ENCODE peak calls at places on chromosome 22, in eight cellular contexts. J, M, I, O, Z, H, B and N are unnamed samples.

GRCh38 chr22:26902401-26903029 is 245.1 kb downstream of the MIAT start:
- DNase-seq in M (peak), I (no peak), Z (no peak), H (no peak), J (no peak), O (no peak), B (no peak), N (no peak)

GRCh38 chr22:26502688-26503561 is 9.3 kb downstream of the TFIP11 start:
- DNase-seq in M (peak), I (peak), Z (peak), O (peak), H (no peak), J (peak), B (peak), N (peak)

GRCh38 chr22:38347181-38347943 is 30.1 kb upstream of the CSNK1E start:
- DNase-seq in B (no peak), H (no peak), J (no peak), O (no peak), M (no peak), I (no peak), Z (no peak), N (no peak)

GRCh38 chr22:35561796-35562526 is 21.3 kb downstream of the RASD2 start:
- DNase-seq in B (no peak), I (no peak), Z (no peak), O (peak), J (no peak), M (no peak), H (no peak), N (no peak)

GRCh38 chr22:42611076-42611475 is 3.6 kb downstream of the POLDIP3 start:
- DNase-seq in H (no peak), O (no peak), J (no peak), Z (no peak), M (no peak), I (no peak), B (no peak), N (no peak)

GRCh38 chr22:38260760-38261477 is 11.9 kb downstream of the TMEM184B start:
- DNase-seq in M (no peak), I (no peak), H (no peak), O (no peak), J (no peak), B (no peak), Z (no peak), N (no peak)

GRCh38 chr22:20792221-20792965 is 18.5 kb downstream of the SERPIND1 start:
- DNase-seq in O (no peak), B (no peak), Z (no peak), I (no peak), M (no peak), J (no peak), H (no peak), N (no peak)

GRCh38 chr22:44892803-44893730 is 116.7 kb downstream of the PHF21B start:
- DNase-seq in J (no peak), B (no peak), Z (no peak), O (no peak), I (no peak), H (no peak), M (no peak), N (no peak)

GRCh38 chr22:31075961-31076360 is 5.2 kb upstream of the SMTN start:
- DNase-seq in O (no peak), J (no peak), B (peak), Z (no peak), H (no peak), M (no peak), I (no peak), N (no peak)

GRCh38 chr22:36413022-36413770 is 25.4 kb upstream of the MYH9 start:
- DNase-seq in J (no peak), I (no peak), Z (no peak), H (no peak), B (no peak), M (no peak), O (no peak), N (no peak)

GRCh38 chr22:44441401-44442185 is 56.4 kb downstream of the RTL6 start:
- DNase-seq in Z (no peak), J (no peak), B (no peak), H (no peak), M (no peak), I (no peak), O (no peak), N (no peak)

GRCh38 chr22:44971651-44972362 is 38.0 kb downstream of the PHF21B start:
- DNase-seq in J (no peak), H (no peak), O (no peak), B (no peak), M (no peak), Z (no peak), I (no peak), N (no peak)

GRCh38 chr22:32896951-32897350 is 95.4 kb downstream of the TIMP3 start:
- DNase-seq in I (no peak), B (no peak), O (no peak), M (no peak), H (no peak), Z (no peak), J (no peak), N (no peak)

GRCh38 chr22:46052801-46053562 is 76.0 kb upstream of the WNT7B start:
- DNase-seq in I (no peak), H (no peak), M (peak), O (peak), B (peak), Z (peak), J (no peak), N (no peak)

GRCh38 chr22:20169253-20169822 is 18.5 kb upstream of the CCDC188 start:
- DNase-seq in H (no peak), O (no peak), B (no peak), J (no peak), M (no peak), I (no peak), Z (no peak), N (no peak)

GRCh38 chr22:44669725-44670027 is 32.3 kb upstream of the PRR5 start:
- DNase-seq in J (no peak), M (no peak), O (no peak), I (no peak), Z (no peak), B (no peak), H (no peak), N (no peak)

GRCh38 chr22:23204541-23205157 is 24.3 kb downstream of the BCR start:
- DNase-seq in H (no peak), J (no peak), O (no peak), Z (peak), M (no peak), I (no peak), B (peak), N (no peak)

GRCh38 chr22:44526431-44527115 is 28.5 kb upstream of the RTL6 start:
- DNase-seq in O (no peak), B (no peak), I (no peak), H (no peak), J (no peak), Z (no peak), M (no peak), N (no peak)

GRCh38 chr22:19723990-19724827 is 870 bp downstream of the GP1BB start:
- DNase-seq in O (no peak), J (peak), B (no peak), I (no peak), M (no peak), H (peak), Z (no peak), N (peak)

GRCh38 chr22:28600546-28601143 is 79.0 kb downstream of the TTC28 start:
- DNase-seq in J (no peak), O (peak), B (no peak), M (peak), I (no peak), Z (peak), H (no peak), N (peak)

GRCh38 chr22:30523646-30524489 is 18.4 kb upstream of the SEC14L4 start:
- DNase-seq in B (no peak), M (no peak), H (no peak), O (no peak), I (no peak), J (no peak), Z (no peak), N (no peak)

GRCh38 chr22:47395481-47395880 is 633.0 kb downstream of the TBC1D22A start:
- DNase-seq in H (no peak), Z (peak), I (no peak), B (no peak), J (no peak), M (no peak), O (no peak), N (no peak)

GRCh38 chr22:44924098-44924497 is 85.7 kb downstream of the PHF21B start:
- DNase-seq in M (no peak), Z (no peak), O (no peak), H (no peak), J (no peak), B (no peak), I (no peak), N (no peak)

GRCh38 chr22:17911312-17911705 is 113.1 kb downstream of the MICAL3 start:
- DNase-seq in H (no peak), J (no peak), M (no peak), Z (no peak), B (no peak), I (no peak), O (no peak), N (no peak)

GRCh38 chr22:44550666-44551491 is 52.8 kb upstream of the RTL6 start:
- DNase-seq in M (no peak), I (no peak), O (peak), Z (no peak), H (no peak), J (no peak), B (peak), N (no peak)